ENCODE peak calls at places on chromosomes 7 and 10, in five cellular contexts. One of them, this sample, is unnamed.

GRCh38 chr10:61882621-61883375 is 18.7 kb upstream of the ARID5B start:
- DNase-seq in tibial artery: no peak
- DNase-seq in CD8-positive, alpha-beta T cell: no peak
- DNase-seq in hepatocyte: no peak
- DNase-seq in testis: no peak
- DNase-seq in this sample: peak; percentile 34

GRCh38 chr7:135923700-135924261 is 53.4 kb downstream of the MTPN start:
- DNase-seq in CD8-positive, alpha-beta T cell: no peak
- DNase-seq in testis: no peak
- DNase-seq in hepatocyte: no peak
- DNase-seq in tibial artery: no peak
- DNase-seq in this sample: peak; percentile 75

GRCh38 chr7:30988346-30989005 is 24.7 kb downstream of the GHRHR start:
- DNase-seq in hepatocyte: peak; percentile 51
- DNase-seq in tibial artery: no peak
- DNase-seq in testis: no peak
- DNase-seq in CD8-positive, alpha-beta T cell: no peak
- DNase-seq in this sample: peak; percentile 20

GRCh38 chr10:118838364-118838763 is 83.6 kb upstream of the CACUL1 start:
- DNase-seq in hepatocyte: no peak
- DNase-seq in testis: no peak
- DNase-seq in tibial artery: no peak
- DNase-seq in CD8-positive, alpha-beta T cell: no peak
- DNase-seq in this sample: no peak

GRCh38 chr7:47804767-47805545 is 143.3 kb downstream of the PKD1L1 start:
- DNase-seq in hepatocyte: no peak
- DNase-seq in CD8-positive, alpha-beta T cell: no peak
- DNase-seq in testis: no peak
- DNase-seq in tibial artery: no peak
- DNase-seq in this sample: peak; percentile 18

GRCh38 chr7:5776894-5777645 is 4.4 kb downstream of the RNF216 start:
- DNase-seq in tibial artery: no peak
- DNase-seq in testis: no peak
- DNase-seq in CD8-positive, alpha-beta T cell: peak; percentile 12
- DNase-seq in hepatocyte: no peak
- DNase-seq in this sample: no peak

GRCh38 chr7:20327047-20327446 is 3.7 kb upstream of the ITGB8 start:
- DNase-seq in hepatocyte: no peak
- DNase-seq in testis: no peak
- DNase-seq in CD8-positive, alpha-beta T cell: no peak
- DNase-seq in tibial artery: no peak
- DNase-seq in this sample: no peak

GRCh38 chr7:90988523-90988922 is 275.7 kb upstream of the FZD1 start:
- DNase-seq in CD8-positive, alpha-beta T cell: no peak
- DNase-seq in hepatocyte: no peak
- DNase-seq in testis: no peak
- DNase-seq in tibial artery: no peak
- DNase-seq in this sample: no peak

DNA sequence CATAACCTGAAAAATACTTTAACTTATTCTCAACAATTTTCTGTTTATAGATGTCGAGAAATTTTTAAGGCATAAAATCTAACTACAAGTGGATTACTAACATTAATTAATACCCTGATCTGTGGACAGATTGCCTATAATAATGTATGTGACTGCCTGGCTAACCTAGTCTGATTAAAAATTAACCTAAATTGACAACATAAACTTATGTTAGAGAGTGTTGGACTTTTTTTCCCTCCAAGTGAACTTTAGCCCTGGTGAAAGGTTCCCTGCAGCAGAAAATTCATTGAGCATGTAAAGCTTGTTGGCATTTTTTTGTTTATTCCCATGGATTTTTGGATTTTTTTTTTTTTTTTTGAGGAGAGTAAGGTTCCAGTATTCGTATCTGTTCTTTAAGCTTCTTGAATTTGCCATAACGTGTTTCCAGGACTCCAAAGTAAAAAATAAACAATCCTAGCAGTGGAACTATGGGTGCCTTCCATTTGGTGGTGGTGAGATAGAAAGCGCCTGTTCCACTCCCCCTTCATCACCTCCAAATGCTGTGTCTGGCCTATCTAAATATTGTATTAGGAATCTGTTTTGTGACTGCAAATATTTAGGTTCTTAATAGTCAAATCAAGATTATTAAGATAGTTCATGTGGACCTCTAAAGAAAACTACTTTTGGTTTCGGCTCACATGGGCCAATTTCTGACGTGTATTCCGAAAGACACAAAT is 36.1 kb downstream of the NET1 start:
- DNase-seq in tibial artery: no peak
- DNase-seq in hepatocyte: peak; percentile 44
- DNase-seq in CD8-positive, alpha-beta T cell: no peak
- DNase-seq in testis: no peak
- DNase-seq in this sample: no peak
- H3K27ac ChIP-seq in tibial artery: peak overlapping the region; percentile 76
- H3K27ac ChIP-seq in hepatocyte: peak overlapping the region; percentile 84
- H3K27ac ChIP-seq in CD8-positive, alpha-beta T cell: no peak overlapping the region
- H3K27ac ChIP-seq in testis: peak overlapping the region; percentile 2
- H3K27ac ChIP-seq in this sample: no peak overlapping the region

DNA sequence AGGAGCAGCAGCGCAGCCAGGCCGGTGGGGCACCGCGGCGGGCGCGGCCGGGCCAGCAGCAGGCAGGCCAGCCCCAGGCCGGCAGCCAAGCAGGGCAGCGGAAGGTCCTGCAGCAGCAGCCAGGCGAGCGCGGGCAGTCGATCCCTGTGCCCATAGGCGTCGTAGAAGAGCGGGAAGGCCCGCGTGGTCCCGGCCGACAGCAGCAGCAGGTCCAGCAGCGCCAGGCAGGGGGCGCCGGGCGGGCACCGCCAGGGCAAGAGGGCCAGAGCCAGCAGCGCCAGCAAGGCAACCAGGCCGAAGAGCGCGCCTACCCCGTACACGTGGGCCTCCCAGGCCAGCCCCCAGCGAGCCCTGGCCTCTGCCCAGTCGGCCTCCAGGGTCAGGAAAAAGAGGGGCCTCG is 8.4 kb upstream of the RBM28 start:
- DNase-seq in tibial artery: no peak
- DNase-seq in testis: peak; percentile 64
- DNase-seq in CD8-positive, alpha-beta T cell: no peak
- DNase-seq in hepatocyte: peak; percentile 63
- DNase-seq in this sample: no peak
- TF ChIP-seq CTCF in tibial artery: peak; percentile 66
- TF ChIP-seq CTCF in testis: peak; percentile 32
- TF ChIP-seq CTCF in CD8-positive, alpha-beta T cell: peak; percentile 39
- TF ChIP-seq CTCF in hepatocyte: peak; percentile 40
- TF ChIP-seq CTCF in this sample: peak; percentile 74

GRCh38 chr10:124621637-124622036 is 122.5 kb downstream of the FAM53B start:
- DNase-seq in hepatocyte: no peak
- DNase-seq in tibial artery: no peak
- DNase-seq in testis: no peak
- DNase-seq in CD8-positive, alpha-beta T cell: no peak
- DNase-seq in this sample: no peak
- H3K27ac ChIP-seq in hepatocyte: no peak overlapping the region
- H3K27ac ChIP-seq in tibial artery: no peak overlapping the region
- H3K27ac ChIP-seq in testis: no peak overlapping the region
- H3K27ac ChIP-seq in CD8-positive, alpha-beta T cell: no peak overlapping the region
- H3K27ac ChIP-seq in this sample: peak overlapping the region; percentile 87

GRCh38 chr10:124745257-124745656 is 1.1 kb upstream of the FAM53B start:
- DNase-seq in hepatocyte: no peak
- DNase-seq in CD8-positive, alpha-beta T cell: no peak
- DNase-seq in testis: no peak
- DNase-seq in tibial artery: no peak
- DNase-seq in this sample: no peak

GRCh38 chr10:124745678-124746077 is 1.5 kb upstream of the FAM53B start:
- DNase-seq in tibial artery: no peak
- DNase-seq in hepatocyte: peak; percentile 74
- DNase-seq in testis: no peak
- DNase-seq in CD8-positive, alpha-beta T cell: no peak
- DNase-seq in this sample: peak; percentile 56

GRCh38 chr10:124743188-124744046 is 761 bp downstream of the FAM53B start:
- DNase-seq in hepatocyte: peak; percentile 41
- DNase-seq in testis: no peak
- DNase-seq in CD8-positive, alpha-beta T cell: no peak
- DNase-seq in tibial artery: no peak
- DNase-seq in this sample: peak; percentile 51

GRCh38 chr10:124744688-124745055 is 494 bp upstream of the FAM53B start:
- DNase-seq in testis: no peak
- DNase-seq in tibial artery: no peak
- DNase-seq in hepatocyte: no peak
- DNase-seq in CD8-positive, alpha-beta T cell: no peak
- DNase-seq in this sample: peak; percentile 67

GRCh38 chr10:124744047-124744687 is at the start of gene FAM53B:
- DNase-seq in CD8-positive, alpha-beta T cell: peak; percentile 78
- DNase-seq in hepatocyte: peak; percentile 94
- DNase-seq in testis: peak; percentile 90
- DNase-seq in tibial artery: peak; percentile 79
- DNase-seq in this sample: peak; percentile 80
- TF ChIP-seq CTCF in CD8-positive, alpha-beta T cell: no peak
- TF ChIP-seq CTCF in hepatocyte: no peak
- TF ChIP-seq CTCF in testis: peak; percentile 80
- TF ChIP-seq CTCF in tibial artery: no peak
- TF ChIP-seq CTCF in this sample: no peak